ENCODE peak calls at places on chromosomes 4 and X, in nine cellular contexts. U is NCI-H524 treated with DMSO at 0.1 percent for 48 hours, B is islet precursor cell, J is ELF-1, P is NCI-H1105 treated with DMSO at 0.1 percent for 48 hours, T is HEK293T, H is NCI-H1436, W is fibroblast of mammary gland, N is cardiac muscle cell. K is an unnamed sample.

GRCh38 chr4:10458190-10458589 is 964 bp upstream of the ZNF518B start:
- DNase-seq in N (no peak), U (no peak), H (no peak), P (no peak), B (peak), T (no peak), J (peak), W (no peak), K (peak)

GRCh38 chr4:132180020-132180427 is 969.1 kb upstream of the PCDH10 start:
- DNase-seq in N (no peak), U (no peak), T (no peak), P (no peak), H (no peak), W (peak), J (no peak), B (no peak), K (no peak)

GRCh38 chr4:1472148-1472797 is 66.0 kb upstream of the NKX1-1 start:
- DNase-seq in W (no peak), H (no peak), J (no peak), P (no peak), N (no peak), B (no peak), T (no peak), U (no peak), K (peak)

GRCh38 chrX:6024204-6024603 is 204.5 kb downstream of the NLGN4X start:
- DNase-seq in T (no peak), P (no peak), U (no peak), H (no peak), J (no peak), W (peak), N (no peak), B (peak), K (no peak)

GRCh38 chr4:161714022-161714751 is 449.6 kb downstream of the FSTL5 start:
- DNase-seq in W (peak), T (no peak), H (no peak), J (no peak), P (no peak), B (no peak), U (no peak), N (no peak), K (no peak)

GRCh38 chr4:4506961-4507360 is 34.9 kb downstream of the STX18 start:
- DNase-seq in N (no peak), B (no peak), J (no peak), W (no peak), H (no peak), T (no peak), P (peak), U (no peak), K (no peak)

GRCh38 chr4:127782025-127782274 is 172 bp upstream of the HSPA4L start:
- DNase-seq in J (peak), B (peak), P (no peak), T (peak), H (peak), N (no peak), U (peak), W (peak), K (peak)

GRCh38 chrX:40389555-40389954 is 191.2 kb upstream of the ATP6AP2 start:
- DNase-seq in N (no peak), T (no peak), B (no peak), P (no peak), U (no peak), J (no peak), H (no peak), W (no peak), K (no peak)

GRCh38 chr4:177687117-177687516 is 244.9 kb upstream of the AGA start:
- DNase-seq in T (no peak), U (no peak), B (no peak), N (no peak), J (no peak), P (no peak), W (no peak), H (no peak), K (no peak)